ENCODE peak calls at places on chromosomes 13 and 19, in nine cellular contexts. One of them, this sample, is unnamed.

GRCh38 chr19:1253514-1254080 is 5.2 kb downstream of the MIDN start:
- DNase-seq in psoas muscle: no peak
- DNase-seq in pancreas: no peak
- DNase-seq in cardiac fibroblast: no peak
- DNase-seq in bronchial epithelial cell: peak; percentile 13
- DNase-seq in keratinocyte: no peak
- DNase-seq in uterus: no peak
- DNase-seq in neuronal stem cell: no peak
- DNase-seq in fibroblast of mammary gland: no peak
- DNase-seq in this sample: no peak

GRCh38 chr13:72261732-72262131 is 394.7 kb upstream of the DACH1 start:
- DNase-seq in fibroblast of mammary gland: no peak
- DNase-seq in bronchial epithelial cell: no peak
- DNase-seq in uterus: no peak
- DNase-seq in cardiac fibroblast: no peak
- DNase-seq in neuronal stem cell: no peak
- DNase-seq in pancreas: no peak
- DNase-seq in psoas muscle: no peak
- DNase-seq in keratinocyte: no peak
- DNase-seq in this sample: no peak

GRCh38 chr13:43071824-43072223 is 48.4 kb downstream of the DNAJC15 start:
- DNase-seq in bronchial epithelial cell: no peak
- DNase-seq in uterus: no peak
- DNase-seq in cardiac fibroblast: no peak
- DNase-seq in neuronal stem cell: no peak
- DNase-seq in keratinocyte: no peak
- DNase-seq in psoas muscle: no peak
- DNase-seq in fibroblast of mammary gland: no peak
- DNase-seq in pancreas: no peak
- DNase-seq in this sample: no peak

GRCh38 chr19:4583961-4584669 is 24.6 kb upstream of the SEMA6B start:
- DNase-seq in fibroblast of mammary gland: no peak
- DNase-seq in cardiac fibroblast: peak; percentile 66
- DNase-seq in uterus: no peak
- DNase-seq in neuronal stem cell: peak; percentile 71
- DNase-seq in keratinocyte: no peak
- DNase-seq in psoas muscle: no peak
- DNase-seq in bronchial epithelial cell: no peak
- DNase-seq in pancreas: no peak
- DNase-seq in this sample: no peak

GRCh38 chr13:31174018-31174417 is 12.3 kb upstream of the HSPH1 start:
- DNase-seq in uterus: no peak
- DNase-seq in cardiac fibroblast: peak; percentile 64
- DNase-seq in keratinocyte: no peak
- DNase-seq in bronchial epithelial cell: no peak
- DNase-seq in neuronal stem cell: no peak
- DNase-seq in psoas muscle: no peak
- DNase-seq in pancreas: no peak
- DNase-seq in fibroblast of mammary gland: peak; percentile 22
- DNase-seq in this sample: no peak

GRCh38 chr19:17933414-17934129 is 757 bp downstream of the CCDC124 start:
- DNase-seq in bronchial epithelial cell: peak; percentile 90
- DNase-seq in keratinocyte: no peak
- DNase-seq in fibroblast of mammary gland: peak; percentile 63
- DNase-seq in neuronal stem cell: no peak
- DNase-seq in uterus: no peak
- DNase-seq in cardiac fibroblast: peak; percentile 36
- DNase-seq in psoas muscle: no peak
- DNase-seq in pancreas: no peak
- DNase-seq in this sample: peak; percentile 27

GRCh38 chr19:13058951-13059660 is 43.6 kb downstream of the LYL1 start:
- DNase-seq in fibroblast of mammary gland: peak; percentile 30
- DNase-seq in neuronal stem cell: no peak
- DNase-seq in bronchial epithelial cell: no peak
- DNase-seq in cardiac fibroblast: peak; percentile 23
- DNase-seq in pancreas: no peak
- DNase-seq in uterus: no peak
- DNase-seq in keratinocyte: no peak
- DNase-seq in psoas muscle: no peak
- DNase-seq in this sample: no peak

GRCh38 chr13:29362849-29363604 is 232.5 kb downstream of the SLC7A1 start:
- DNase-seq in uterus: peak; percentile 22
- DNase-seq in psoas muscle: no peak
- DNase-seq in fibroblast of mammary gland: peak; percentile 56
- DNase-seq in keratinocyte: no peak
- DNase-seq in cardiac fibroblast: peak; percentile 48
- DNase-seq in bronchial epithelial cell: peak; percentile 52
- DNase-seq in pancreas: no peak
- DNase-seq in neuronal stem cell: peak; percentile 51
- DNase-seq in this sample: peak; percentile 26

GRCh38 chr13:55087085-55087484 is 2053.6 kb upstream of the PRR20A start:
- DNase-seq in psoas muscle: no peak
- DNase-seq in uterus: no peak
- DNase-seq in cardiac fibroblast: no peak
- DNase-seq in pancreas: no peak
- DNase-seq in neuronal stem cell: no peak
- DNase-seq in keratinocyte: no peak
- DNase-seq in bronchial epithelial cell: no peak
- DNase-seq in fibroblast of mammary gland: no peak
- DNase-seq in this sample: no peak

GRCh38 chr19:18473003-18473705 is 35.2 kb upstream of the ISYNA1 start:
- DNase-seq in neuronal stem cell: no peak
- DNase-seq in bronchial epithelial cell: no peak
- DNase-seq in psoas muscle: no peak
- DNase-seq in cardiac fibroblast: no peak
- DNase-seq in uterus: no peak
- DNase-seq in pancreas: no peak
- DNase-seq in keratinocyte: no peak
- DNase-seq in fibroblast of mammary gland: no peak
- DNase-seq in this sample: no peak

GRCh38 chr19:17841810-17842662 is 5.7 kb downstream of the JAK3 start:
- DNase-seq in keratinocyte: peak; percentile 66
- DNase-seq in bronchial epithelial cell: peak; percentile 65
- DNase-seq in psoas muscle: peak; percentile 74
- DNase-seq in neuronal stem cell: peak; percentile 99
- DNase-seq in cardiac fibroblast: peak; percentile 91
- DNase-seq in pancreas: peak; percentile 87
- DNase-seq in uterus: peak; percentile 76
- DNase-seq in fibroblast of mammary gland: peak; percentile 84
- DNase-seq in this sample: no peak

GRCh38 chr19:46616631-46617322 is 8.1 kb downstream of the PTGIR start:
- DNase-seq in psoas muscle: no peak
- DNase-seq in pancreas: peak; percentile 90
- DNase-seq in neuronal stem cell: no peak
- DNase-seq in fibroblast of mammary gland: peak; percentile 74
- DNase-seq in keratinocyte: no peak
- DNase-seq in uterus: no peak
- DNase-seq in bronchial epithelial cell: peak; percentile 40
- DNase-seq in cardiac fibroblast: peak; percentile 70
- DNase-seq in this sample: peak; percentile 27

GRCh38 chr13:58087566-58087965 is 456.0 kb downstream of the PCDH17 start:
- DNase-seq in fibroblast of mammary gland: no peak
- DNase-seq in cardiac fibroblast: no peak
- DNase-seq in bronchial epithelial cell: no peak
- DNase-seq in neuronal stem cell: no peak
- DNase-seq in keratinocyte: no peak
- DNase-seq in psoas muscle: no peak
- DNase-seq in uterus: no peak
- DNase-seq in pancreas: no peak
- DNase-seq in this sample: no peak

GRCh38 chr19:36547001-36547732 is 19.1 kb upstream of the ZNF260 start:
- DNase-seq in neuronal stem cell: no peak
- DNase-seq in fibroblast of mammary gland: peak; percentile 25
- DNase-seq in keratinocyte: no peak
- DNase-seq in pancreas: no peak
- DNase-seq in psoas muscle: no peak
- DNase-seq in cardiac fibroblast: peak; percentile 5
- DNase-seq in uterus: no peak
- DNase-seq in bronchial epithelial cell: peak; percentile 13
- DNase-seq in this sample: no peak

GRCh38 chr19:4305253-4305612 is 835 bp downstream of the FSD1 start:
- DNase-seq in uterus: no peak
- DNase-seq in cardiac fibroblast: no peak
- DNase-seq in pancreas: no peak
- DNase-seq in bronchial epithelial cell: no peak
- DNase-seq in psoas muscle: no peak
- DNase-seq in neuronal stem cell: no peak
- DNase-seq in keratinocyte: no peak
- DNase-seq in fibroblast of mammary gland: no peak
- DNase-seq in this sample: no peak

GRCh38 chr19:10116085-10116865 is 3.4 kb downstream of the EIF3G start:
- DNase-seq in psoas muscle: peak; percentile 69
- DNase-seq in cardiac fibroblast: no peak
- DNase-seq in keratinocyte: no peak
- DNase-seq in uterus: no peak
- DNase-seq in neuronal stem cell: no peak
- DNase-seq in fibroblast of mammary gland: no peak
- DNase-seq in pancreas: no peak
- DNase-seq in bronchial epithelial cell: no peak
- DNase-seq in this sample: no peak
- H3K4me3 ChIP-seq in psoas muscle: peak overlapping the region; percentile 13
- H3K4me3 ChIP-seq in cardiac fibroblast: no peak overlapping the region
- H3K4me3 ChIP-seq in keratinocyte: no peak overlapping the region
- H3K4me3 ChIP-seq in uterus: no peak overlapping the region
- H3K4me3 ChIP-seq in neuronal stem cell: no peak overlapping the region
- H3K4me3 ChIP-seq in fibroblast of mammary gland: no peak overlapping the region
- H3K4me3 ChIP-seq in pancreas: no peak overlapping the region
- H3K4me3 ChIP-seq in bronchial epithelial cell: no peak overlapping the region
- H3K4me3 ChIP-seq in this sample: no peak overlapping the region

GRCh38 chr13:113585828-113586355 is 1.3 kb downstream of the TFDP1 start:
- DNase-seq in pancreas: no peak
- DNase-seq in uterus: peak; percentile 6
- DNase-seq in psoas muscle: no peak
- DNase-seq in fibroblast of mammary gland: no peak
- DNase-seq in cardiac fibroblast: no peak
- DNase-seq in neuronal stem cell: no peak
- DNase-seq in keratinocyte: no peak
- DNase-seq in bronchial epithelial cell: no peak
- DNase-seq in this sample: no peak
- H3K4me3 ChIP-seq in pancreas: peak overlapping the region; percentile 68
- H3K4me3 ChIP-seq in uterus: no peak overlapping the region
- H3K4me3 ChIP-seq in psoas muscle: peak overlapping the region; percentile 69
- H3K4me3 ChIP-seq in fibroblast of mammary gland: peak overlapping the region; percentile 60
- H3K4me3 ChIP-seq in cardiac fibroblast: peak overlapping the region; percentile 50
- H3K4me3 ChIP-seq in neuronal stem cell: peak overlapping the region; percentile 51
- H3K4me3 ChIP-seq in keratinocyte: peak overlapping the region; percentile 55
- H3K4me3 ChIP-seq in bronchial epithelial cell: peak overlapping the region; percentile 52
- H3K4me3 ChIP-seq in this sample: peak overlapping the region; percentile 67

DNA sequence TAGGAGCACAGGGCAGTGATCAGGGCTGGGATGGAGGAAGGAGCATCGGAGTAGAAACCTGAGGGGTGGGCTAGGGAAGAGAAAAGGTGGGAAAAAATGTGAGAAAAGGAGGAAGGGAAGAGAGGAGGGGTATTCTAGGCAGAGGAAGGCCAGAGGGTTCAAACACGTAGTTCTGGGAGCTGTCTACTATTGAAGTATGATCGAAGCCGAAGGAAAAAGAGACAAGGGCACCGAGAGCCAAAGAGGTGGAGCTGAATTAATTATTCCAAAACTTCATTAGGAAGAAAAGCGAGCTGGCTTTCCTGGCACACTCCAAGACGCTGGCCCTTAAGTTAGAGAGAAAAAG is 7.8 kb downstream of the DLL3 start:
- DNase-seq in keratinocyte: no peak
- DNase-seq in pancreas: no peak
- DNase-seq in cardiac fibroblast: no peak
- DNase-seq in psoas muscle: no peak
- DNase-seq in neuronal stem cell: no peak
- DNase-seq in uterus: no peak
- DNase-seq in fibroblast of mammary gland: no peak
- DNase-seq in bronchial epithelial cell: no peak
- DNase-seq in this sample: no peak
- H3K4me3 ChIP-seq in keratinocyte: peak overlapping the region; percentile 12
- H3K4me3 ChIP-seq in pancreas: peak overlapping the region; percentile 42
- H3K4me3 ChIP-seq in cardiac fibroblast: no peak overlapping the region
- H3K4me3 ChIP-seq in psoas muscle: peak overlapping the region; percentile 58
- H3K4me3 ChIP-seq in neuronal stem cell: peak overlapping the region; percentile 47
- H3K4me3 ChIP-seq in uterus: no peak overlapping the region
- H3K4me3 ChIP-seq in fibroblast of mammary gland: no peak overlapping the region
- H3K4me3 ChIP-seq in bronchial epithelial cell: no peak overlapping the region
- H3K4me3 ChIP-seq in this sample: peak overlapping the region; percentile 15

GRCh38 chr13:110397445-110397844 is 90.4 kb downstream of the COL4A2 start:
- DNase-seq in bronchial epithelial cell: peak; percentile 45
- DNase-seq in cardiac fibroblast: peak; percentile 93
- DNase-seq in uterus: no peak
- DNase-seq in pancreas: no peak
- DNase-seq in psoas muscle: no peak
- DNase-seq in fibroblast of mammary gland: peak; percentile 93
- DNase-seq in keratinocyte: no peak
- DNase-seq in neuronal stem cell: no peak
- DNase-seq in this sample: no peak
- H3K4me3 ChIP-seq in bronchial epithelial cell: no peak overlapping the region
- H3K4me3 ChIP-seq in cardiac fibroblast: peak overlapping the region; percentile 22
- H3K4me3 ChIP-seq in uterus: peak overlapping the region; percentile 27
- H3K4me3 ChIP-seq in pancreas: no peak overlapping the region
- H3K4me3 ChIP-seq in psoas muscle: peak overlapping the region; percentile 37
- H3K4me3 ChIP-seq in fibroblast of mammary gland: peak overlapping the region; percentile 11
- H3K4me3 ChIP-seq in keratinocyte: no peak overlapping the region
- H3K4me3 ChIP-seq in neuronal stem cell: no peak overlapping the region
- H3K4me3 ChIP-seq in this sample: no peak overlapping the region

GRCh38 chr19:48479686-48480085 is 10.5 kb downstream of the CYTH2 start:
- DNase-seq in cardiac fibroblast: no peak
- DNase-seq in psoas muscle: no peak
- DNase-seq in fibroblast of mammary gland: no peak
- DNase-seq in keratinocyte: no peak
- DNase-seq in bronchial epithelial cell: no peak
- DNase-seq in pancreas: no peak
- DNase-seq in uterus: no peak
- DNase-seq in neuronal stem cell: no peak
- DNase-seq in this sample: no peak

GRCh38 chr19:48481191-48481500 is 12.0 kb downstream of the CYTH2 start:
- DNase-seq in bronchial epithelial cell: no peak
- DNase-seq in uterus: no peak
- DNase-seq in keratinocyte: no peak
- DNase-seq in pancreas: no peak
- DNase-seq in neuronal stem cell: no peak
- DNase-seq in fibroblast of mammary gland: peak; percentile 34
- DNase-seq in psoas muscle: no peak
- DNase-seq in cardiac fibroblast: no peak
- DNase-seq in this sample: no peak

GRCh38 chr19:48480151-48480475 is 10.9 kb downstream of the CYTH2 start:
- DNase-seq in keratinocyte: no peak
- DNase-seq in fibroblast of mammary gland: peak; percentile 28
- DNase-seq in pancreas: peak; percentile 79
- DNase-seq in psoas muscle: peak; percentile 69
- DNase-seq in neuronal stem cell: no peak
- DNase-seq in uterus: peak; percentile 68
- DNase-seq in cardiac fibroblast: no peak
- DNase-seq in bronchial epithelial cell: no peak
- DNase-seq in this sample: no peak

GRCh38 chr19:48481846-48482639 is 12.9 kb downstream of the CYTH2 start:
- DNase-seq in fibroblast of mammary gland: peak; percentile 45
- DNase-seq in cardiac fibroblast: no peak
- DNase-seq in neuronal stem cell: no peak
- DNase-seq in pancreas: no peak
- DNase-seq in keratinocyte: no peak
- DNase-seq in psoas muscle: no peak
- DNase-seq in bronchial epithelial cell: no peak
- DNase-seq in uterus: no peak
- DNase-seq in this sample: peak; percentile 31

GRCh38 chr19:48480476-48481190 is 11.5 kb downstream of the CYTH2 start:
- DNase-seq in psoas muscle: no peak
- DNase-seq in neuronal stem cell: no peak
- DNase-seq in bronchial epithelial cell: no peak
- DNase-seq in cardiac fibroblast: peak; percentile 43
- DNase-seq in uterus: peak; percentile 52
- DNase-seq in pancreas: peak; percentile 81
- DNase-seq in keratinocyte: no peak
- DNase-seq in fibroblast of mammary gland: peak; percentile 16
- DNase-seq in this sample: no peak
- H3K4me3 ChIP-seq in psoas muscle: peak overlapping the region; percentile 77
- H3K4me3 ChIP-seq in neuronal stem cell: no peak overlapping the region
- H3K4me3 ChIP-seq in bronchial epithelial cell: peak overlapping the region; percentile 34
- H3K4me3 ChIP-seq in cardiac fibroblast: peak overlapping the region; percentile 19
- H3K4me3 ChIP-seq in uterus: peak overlapping the region; percentile 51
- H3K4me3 ChIP-seq in pancreas: peak overlapping the region; percentile 60
- H3K4me3 ChIP-seq in keratinocyte: no peak overlapping the region
- H3K4me3 ChIP-seq in fibroblast of mammary gland: peak overlapping the region; percentile 38
- H3K4me3 ChIP-seq in this sample: no peak overlapping the region